ENCODE peak calls at places on chromosomes 6 and 20, in seven cellular contexts. One of them, this sample, is unnamed.

GRCh38 chr6:43282060-43282459 is 16.0 kb upstream of the SLC22A7 start:
- DNase-seq in psoas muscle: no peak
- DNase-seq in CD4-positive, alpha-beta T cell: no peak
- DNase-seq in GM23338: no peak
- DNase-seq in RWPE1: no peak
- DNase-seq in WTC11: no peak
- DNase-seq in AG10803: no peak
- DNase-seq in this sample: no peak

GRCh38 chr20:31712112-31712553 is 10.5 kb downstream of the BCL2L1 start:
- DNase-seq in psoas muscle: no peak
- DNase-seq in WTC11: no peak
- DNase-seq in CD4-positive, alpha-beta T cell: no peak
- DNase-seq in AG10803: no peak
- DNase-seq in GM23338: peak
- DNase-seq in RWPE1: no peak
- DNase-seq in this sample: no peak

GRCh38 chr6:18293192-18293904 is 29.0 kb upstream of the DEK start:
- DNase-seq in psoas muscle: no peak
- DNase-seq in WTC11: no peak
- DNase-seq in AG10803: peak
- DNase-seq in CD4-positive, alpha-beta T cell: no peak
- DNase-seq in RWPE1: no peak
- DNase-seq in GM23338: no peak
- DNase-seq in this sample: no peak

GRCh38 chr20:31485450-31486339 is 10.6 kb downstream of the REM1 start:
- DNase-seq in CD4-positive, alpha-beta T cell: no peak
- DNase-seq in psoas muscle: peak
- DNase-seq in GM23338: peak
- DNase-seq in AG10803: peak
- DNase-seq in RWPE1: no peak
- DNase-seq in WTC11: no peak
- DNase-seq in this sample: no peak

GRCh38 chr6:70371454-70372105 is 41.7 kb upstream of the FAM135A start:
- DNase-seq in CD4-positive, alpha-beta T cell: no peak
- DNase-seq in RWPE1: peak
- DNase-seq in WTC11: no peak
- DNase-seq in AG10803: peak
- DNase-seq in psoas muscle: no peak
- DNase-seq in GM23338: peak
- DNase-seq in this sample: no peak

GRCh38 chr6:73695619-73696421 is at the start of gene CD109:
- DNase-seq in RWPE1: peak
- DNase-seq in GM23338: peak
- DNase-seq in WTC11: peak
- DNase-seq in CD4-positive, alpha-beta T cell: peak
- DNase-seq in psoas muscle: peak
- DNase-seq in AG10803: peak
- DNase-seq in this sample: peak

GRCh38 chr6:5078121-5078695 is 6.9 kb upstream of the PPP1R3G start:
- DNase-seq in RWPE1: no peak
- DNase-seq in psoas muscle: no peak
- DNase-seq in WTC11: no peak
- DNase-seq in AG10803: no peak
- DNase-seq in CD4-positive, alpha-beta T cell: no peak
- DNase-seq in GM23338: no peak
- DNase-seq in this sample: no peak

GRCh38 chr6:119671105-119671504 is 321.5 kb upstream of the MAN1A1 start:
- DNase-seq in RWPE1: no peak
- DNase-seq in CD4-positive, alpha-beta T cell: no peak
- DNase-seq in WTC11: no peak
- DNase-seq in GM23338: peak
- DNase-seq in psoas muscle: no peak
- DNase-seq in AG10803: no peak
- DNase-seq in this sample: peak

GRCh38 chr6:90078513-90079289 is 184.4 kb downstream of the GJA10 start:
- DNase-seq in CD4-positive, alpha-beta T cell: no peak
- DNase-seq in AG10803: peak
- DNase-seq in GM23338: peak
- DNase-seq in WTC11: no peak
- DNase-seq in RWPE1: no peak
- DNase-seq in psoas muscle: no peak
- DNase-seq in this sample: no peak

GRCh38 chr6:149860834-149861602 is 3.1 kb downstream of the LRP11 start:
- DNase-seq in CD4-positive, alpha-beta T cell: no peak
- DNase-seq in GM23338: no peak
- DNase-seq in WTC11: no peak
- DNase-seq in psoas muscle: no peak
- DNase-seq in AG10803: no peak
- DNase-seq in RWPE1: no peak
- DNase-seq in this sample: no peak

GRCh38 chr6:170111816-170112582 is 178.9 kb downstream of the DLL1 start:
- DNase-seq in WTC11: no peak
- DNase-seq in AG10803: no peak
- DNase-seq in psoas muscle: peak
- DNase-seq in RWPE1: no peak
- DNase-seq in GM23338: no peak
- DNase-seq in CD4-positive, alpha-beta T cell: no peak
- DNase-seq in this sample: peak

GRCh38 chr6:113428702-113429101 is 428.4 kb upstream of the MARCKS start:
- DNase-seq in AG10803: no peak
- DNase-seq in CD4-positive, alpha-beta T cell: no peak
- DNase-seq in RWPE1: no peak
- DNase-seq in psoas muscle: no peak
- DNase-seq in WTC11: no peak
- DNase-seq in GM23338: no peak
- DNase-seq in this sample: no peak

GRCh38 chr20:34627458-34627857 is 49.4 kb downstream of the PIGU start:
- DNase-seq in RWPE1: no peak
- DNase-seq in psoas muscle: no peak
- DNase-seq in CD4-positive, alpha-beta T cell: no peak
- DNase-seq in AG10803: no peak
- DNase-seq in WTC11: no peak
- DNase-seq in GM23338: no peak
- DNase-seq in this sample: no peak

GRCh38 chr6:161216616-161217205 is 57.1 kb downstream of the AGPAT4 start:
- DNase-seq in CD4-positive, alpha-beta T cell: no peak
- DNase-seq in AG10803: no peak
- DNase-seq in WTC11: no peak
- DNase-seq in RWPE1: no peak
- DNase-seq in psoas muscle: no peak
- DNase-seq in GM23338: no peak
- DNase-seq in this sample: no peak

GRCh38 chr20:44916586-44916985 is 6.7 kb downstream of the PABPC1L start:
- DNase-seq in GM23338: peak
- DNase-seq in CD4-positive, alpha-beta T cell: no peak
- DNase-seq in RWPE1: no peak
- DNase-seq in psoas muscle: no peak
- DNase-seq in WTC11: no peak
- DNase-seq in AG10803: no peak
- DNase-seq in this sample: peak

GRCh38 chr20:59295531-59295930 is 4.9 kb upstream of the EDN3 start:
- DNase-seq in WTC11: no peak
- DNase-seq in CD4-positive, alpha-beta T cell: no peak
- DNase-seq in psoas muscle: no peak
- DNase-seq in RWPE1: no peak
- DNase-seq in GM23338: no peak
- DNase-seq in AG10803: no peak
- DNase-seq in this sample: no peak

GRCh38 chr20:59300341-59301081 is at the start of gene EDN3:
- DNase-seq in GM23338: peak
- DNase-seq in RWPE1: no peak
- DNase-seq in psoas muscle: no peak
- DNase-seq in CD4-positive, alpha-beta T cell: no peak
- DNase-seq in AG10803: no peak
- DNase-seq in WTC11: peak
- DNase-seq in this sample: peak

GRCh38 chr20:59297641-59298040 is 2.8 kb upstream of the EDN3 start:
- DNase-seq in CD4-positive, alpha-beta T cell: no peak
- DNase-seq in WTC11: no peak
- DNase-seq in AG10803: no peak
- DNase-seq in GM23338: no peak
- DNase-seq in psoas muscle: no peak
- DNase-seq in RWPE1: no peak
- DNase-seq in this sample: no peak

GRCh38 chr20:59301343-59302007 is 1.1 kb downstream of the EDN3 start:
- DNase-seq in RWPE1: no peak
- DNase-seq in WTC11: no peak
- DNase-seq in AG10803: no peak
- DNase-seq in psoas muscle: no peak
- DNase-seq in GM23338: no peak
- DNase-seq in CD4-positive, alpha-beta T cell: no peak
- DNase-seq in this sample: no peak

DNA sequence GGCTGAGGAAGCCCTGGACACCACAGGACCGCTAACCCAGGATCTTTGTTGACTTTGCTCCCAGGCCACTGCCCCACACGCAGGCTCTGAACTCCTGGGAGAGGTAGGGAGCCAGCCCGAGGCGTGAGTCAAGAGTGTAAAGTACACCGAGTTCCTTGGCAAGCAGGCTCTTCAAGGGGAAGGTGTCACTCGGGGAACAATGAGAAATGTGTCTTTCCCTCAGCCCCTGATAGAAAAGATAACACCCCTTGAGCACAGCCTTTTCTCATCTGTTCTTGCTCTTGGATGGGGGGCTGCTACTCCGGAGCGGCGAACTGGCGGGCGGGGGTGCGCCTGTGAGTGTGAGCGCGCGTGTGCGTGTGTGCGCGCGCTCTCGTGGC is 460 bp upstream of the EDN3 start:
- DNase-seq in RWPE1: no peak
- DNase-seq in AG10803: no peak
- DNase-seq in psoas muscle: no peak
- DNase-seq in CD4-positive, alpha-beta T cell: no peak
- DNase-seq in WTC11: no peak
- DNase-seq in GM23338: peak
- DNase-seq in this sample: peak
- TF ChIP-seq CTCF in RWPE1: no peak
- TF ChIP-seq CTCF in AG10803: no peak
- TF ChIP-seq CTCF in psoas muscle: no peak
- TF ChIP-seq CTCF in CD4-positive, alpha-beta T cell: no peak
- TF ChIP-seq CTCF in WTC11: no peak
- TF ChIP-seq CTCF in GM23338: no peak
- TF ChIP-seq CTCF in this sample: no peak

GRCh38 chr20:57060407-57061057 is 205.9 kb downstream of the BMP7 start:
- DNase-seq in CD4-positive, alpha-beta T cell: no peak
- DNase-seq in AG10803: no peak
- DNase-seq in RWPE1: peak
- DNase-seq in GM23338: no peak
- DNase-seq in WTC11: no peak
- DNase-seq in psoas muscle: no peak
- DNase-seq in this sample: no peak

GRCh38 chr20:57059055-57059617 is 207.3 kb downstream of the BMP7 start:
- DNase-seq in AG10803: no peak
- DNase-seq in WTC11: no peak
- DNase-seq in GM23338: no peak
- DNase-seq in CD4-positive, alpha-beta T cell: no peak
- DNase-seq in psoas muscle: no peak
- DNase-seq in RWPE1: no peak
- DNase-seq in this sample: no peak

GRCh38 chr20:57062241-57062640 is 204.2 kb downstream of the BMP7 start:
- DNase-seq in WTC11: no peak
- DNase-seq in psoas muscle: no peak
- DNase-seq in AG10803: no peak
- DNase-seq in CD4-positive, alpha-beta T cell: no peak
- DNase-seq in RWPE1: no peak
- DNase-seq in GM23338: no peak
- DNase-seq in this sample: no peak

GRCh38 chr20:57062696-57063270 is 203.7 kb downstream of the BMP7 start:
- DNase-seq in AG10803: no peak
- DNase-seq in CD4-positive, alpha-beta T cell: no peak
- DNase-seq in WTC11: no peak
- DNase-seq in psoas muscle: no peak
- DNase-seq in RWPE1: no peak
- DNase-seq in GM23338: no peak
- DNase-seq in this sample: no peak

GRCh38 chr20:57061058-57061900 is 205.2 kb downstream of the BMP7 start:
- DNase-seq in RWPE1: peak
- DNase-seq in CD4-positive, alpha-beta T cell: no peak
- DNase-seq in WTC11: peak
- DNase-seq in GM23338: peak
- DNase-seq in AG10803: peak
- DNase-seq in psoas muscle: no peak
- DNase-seq in this sample: peak
- TF ChIP-seq CTCF in RWPE1: no peak
- TF ChIP-seq CTCF in CD4-positive, alpha-beta T cell: no peak
- TF ChIP-seq CTCF in WTC11: peak
- TF ChIP-seq CTCF in GM23338: peak
- TF ChIP-seq CTCF in AG10803: peak
- TF ChIP-seq CTCF in psoas muscle: no peak
- TF ChIP-seq CTCF in this sample: peak

GRCh38 chr20:57471496-57472210 is 53.3 kb downstream of the CTCFL start:
- DNase-seq in WTC11: no peak
- DNase-seq in AG10803: no peak
- DNase-seq in CD4-positive, alpha-beta T cell: no peak
- DNase-seq in psoas muscle: peak
- DNase-seq in GM23338: no peak
- DNase-seq in RWPE1: no peak
- DNase-seq in this sample: no peak

GRCh38 chr20:57474191-57474590 is 50.7 kb downstream of the CTCFL start:
- DNase-seq in AG10803: no peak
- DNase-seq in RWPE1: no peak
- DNase-seq in CD4-positive, alpha-beta T cell: no peak
- DNase-seq in WTC11: no peak
- DNase-seq in GM23338: no peak
- DNase-seq in psoas muscle: no peak
- DNase-seq in this sample: no peak

GRCh38 chr20:57474816-57475215 is 50.1 kb downstream of the CTCFL start:
- DNase-seq in WTC11: peak
- DNase-seq in GM23338: no peak
- DNase-seq in CD4-positive, alpha-beta T cell: no peak
- DNase-seq in psoas muscle: no peak
- DNase-seq in AG10803: no peak
- DNase-seq in RWPE1: no peak
- DNase-seq in this sample: peak

GRCh38 chr20:57475388-57476072 is 49.4 kb downstream of the CTCFL start:
- DNase-seq in CD4-positive, alpha-beta T cell: no peak
- DNase-seq in WTC11: peak
- DNase-seq in GM23338: no peak
- DNase-seq in RWPE1: no peak
- DNase-seq in psoas muscle: no peak
- DNase-seq in AG10803: no peak
- DNase-seq in this sample: peak

GRCh38 chr20:57473246-57474042 is 51.5 kb downstream of the CTCFL start:
- DNase-seq in CD4-positive, alpha-beta T cell: no peak
- DNase-seq in psoas muscle: no peak
- DNase-seq in WTC11: peak
- DNase-seq in RWPE1: no peak
- DNase-seq in AG10803: no peak
- DNase-seq in GM23338: peak
- DNase-seq in this sample: peak
- TF ChIP-seq CTCF in CD4-positive, alpha-beta T cell: no peak
- TF ChIP-seq CTCF in psoas muscle: peak
- TF ChIP-seq CTCF in WTC11: no peak
- TF ChIP-seq CTCF in RWPE1: no peak
- TF ChIP-seq CTCF in AG10803: peak
- TF ChIP-seq CTCF in GM23338: peak
- TF ChIP-seq CTCF in this sample: peak

DNA sequence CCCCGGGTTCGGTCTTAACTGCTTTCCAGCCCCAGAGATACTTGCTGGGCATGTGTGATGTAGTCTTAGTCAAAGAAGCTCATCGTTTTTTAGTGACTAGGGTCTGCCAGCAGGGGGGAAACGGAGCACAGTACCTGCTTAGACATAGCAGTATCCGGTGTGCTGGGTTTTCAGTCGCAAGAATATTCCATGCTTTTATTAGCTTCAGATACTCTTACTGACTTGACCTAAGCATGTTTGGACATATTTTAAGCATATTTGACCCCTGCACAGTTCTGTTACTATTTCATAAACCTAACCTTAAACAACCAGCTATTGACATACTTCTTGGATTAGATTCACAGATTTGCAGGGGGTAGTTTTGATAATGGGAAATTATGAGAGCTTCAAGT is 3.0 kb downstream of the E2F3 start:
- DNase-seq in CD4-positive, alpha-beta T cell: peak
- DNase-seq in AG10803: peak
- DNase-seq in psoas muscle: no peak
- DNase-seq in WTC11: peak
- DNase-seq in GM23338: peak
- DNase-seq in RWPE1: peak
- DNase-seq in this sample: peak
- TF ChIP-seq CTCF in CD4-positive, alpha-beta T cell: peak
- TF ChIP-seq CTCF in AG10803: peak
- TF ChIP-seq CTCF in psoas muscle: peak
- TF ChIP-seq CTCF in WTC11: no peak
- TF ChIP-seq CTCF in GM23338: peak
- TF ChIP-seq CTCF in RWPE1: peak
- TF ChIP-seq CTCF in this sample: peak

This sample was measured in endodermal cell.